ENCODE peak calls at places on chromosomes 1 and 21, in seven cellular contexts. One of them, this sample, is unnamed.

GRCh38 chr21:45419162-45419561 is 14.2 kb downstream of the COL18A1 start:
- DNase-seq in fibroblast of mammary gland: no peak
- DNase-seq in cardiac fibroblast: no peak
- DNase-seq in PC-9: no peak
- DNase-seq in foreskin fibroblast: no peak
- DNase-seq in AG04450: no peak
- DNase-seq in lower leg skin: no peak
- DNase-seq in this sample: no peak

GRCh38 chr1:56575865-56576264 is 3.5 kb downstream of the PLPP3 start:
- DNase-seq in cardiac fibroblast: no peak
- DNase-seq in lower leg skin: no peak
- DNase-seq in foreskin fibroblast: no peak
- DNase-seq in fibroblast of mammary gland: no peak
- DNase-seq in PC-9: no peak
- DNase-seq in AG04450: no peak
- DNase-seq in this sample: no peak

GRCh38 chr1:23558140-23558871 is 995 bp downstream of the ID3 start:
- DNase-seq in lower leg skin: no peak
- DNase-seq in PC-9: peak
- DNase-seq in foreskin fibroblast: no peak
- DNase-seq in AG04450: no peak
- DNase-seq in fibroblast of mammary gland: no peak
- DNase-seq in cardiac fibroblast: peak
- DNase-seq in this sample: peak

GRCh38 chr1:206037521-206037920 is 13.8 kb upstream of the CTSE start:
- DNase-seq in AG04450: no peak
- DNase-seq in lower leg skin: no peak
- DNase-seq in PC-9: no peak
- DNase-seq in fibroblast of mammary gland: no peak
- DNase-seq in cardiac fibroblast: no peak
- DNase-seq in foreskin fibroblast: no peak
- DNase-seq in this sample: no peak

GRCh38 chr1:214123061-214123784 is 135.4 kb downstream of the PROX1 start:
- DNase-seq in lower leg skin: peak
- DNase-seq in PC-9: peak
- DNase-seq in cardiac fibroblast: peak
- DNase-seq in fibroblast of mammary gland: peak
- DNase-seq in foreskin fibroblast: peak
- DNase-seq in AG04450: peak
- DNase-seq in this sample: peak

GRCh38 chr1:115838426-115838804 is 2.5 kb downstream of the NHLH2 start:
- DNase-seq in lower leg skin: no peak
- DNase-seq in cardiac fibroblast: no peak
- DNase-seq in foreskin fibroblast: no peak
- DNase-seq in fibroblast of mammary gland: no peak
- DNase-seq in PC-9: no peak
- DNase-seq in AG04450: no peak
- DNase-seq in this sample: no peak

GRCh38 chr1:115198938-115199337 is 109.6 kb upstream of the TSPAN2 start:
- DNase-seq in PC-9: no peak
- DNase-seq in lower leg skin: no peak
- DNase-seq in AG04450: no peak
- DNase-seq in fibroblast of mammary gland: peak
- DNase-seq in foreskin fibroblast: peak
- DNase-seq in cardiac fibroblast: peak
- DNase-seq in this sample: peak

GRCh38 chr1:10598088-10598712 is 123.5 kb downstream of the PEX14 start:
- DNase-seq in fibroblast of mammary gland: no peak
- DNase-seq in AG04450: no peak
- DNase-seq in cardiac fibroblast: no peak
- DNase-seq in PC-9: no peak
- DNase-seq in foreskin fibroblast: peak
- DNase-seq in lower leg skin: no peak
- DNase-seq in this sample: no peak

GRCh38 chr1:64623750-64624445 is 121.0 kb upstream of the RAVER2 start:
- DNase-seq in fibroblast of mammary gland: peak
- DNase-seq in foreskin fibroblast: no peak
- DNase-seq in AG04450: no peak
- DNase-seq in lower leg skin: no peak
- DNase-seq in PC-9: peak
- DNase-seq in cardiac fibroblast: peak
- DNase-seq in this sample: peak

GRCh38 chr1:180387413-180387812 is 115.0 kb downstream of the ACBD6 start:
- DNase-seq in cardiac fibroblast: no peak
- DNase-seq in lower leg skin: no peak
- DNase-seq in fibroblast of mammary gland: no peak
- DNase-seq in foreskin fibroblast: no peak
- DNase-seq in PC-9: no peak
- DNase-seq in AG04450: no peak
- DNase-seq in this sample: no peak

GRCh38 chr1:113058861-113059441 is 14.0 kb upstream of the LRIG2 start:
- DNase-seq in cardiac fibroblast: no peak
- DNase-seq in lower leg skin: no peak
- DNase-seq in foreskin fibroblast: no peak
- DNase-seq in fibroblast of mammary gland: no peak
- DNase-seq in AG04450: no peak
- DNase-seq in PC-9: no peak
- DNase-seq in this sample: no peak

GRCh38 chr1:21816602-21817302 is 4.7 kb downstream of the LDLRAD2 start:
- DNase-seq in cardiac fibroblast: peak
- DNase-seq in foreskin fibroblast: peak
- DNase-seq in PC-9: peak
- DNase-seq in fibroblast of mammary gland: peak
- DNase-seq in lower leg skin: no peak
- DNase-seq in AG04450: peak
- DNase-seq in this sample: peak

GRCh38 chr1:90402893-90403849 is 313.9 kb downstream of the BARHL2 start:
- DNase-seq in foreskin fibroblast: peak
- DNase-seq in cardiac fibroblast: peak
- DNase-seq in lower leg skin: peak
- DNase-seq in PC-9: peak
- DNase-seq in fibroblast of mammary gland: peak
- DNase-seq in AG04450: peak
- DNase-seq in this sample: peak

GRCh38 chr1:24416666-24417391 is 1.2 kb downstream of the NIPAL3 start:
- DNase-seq in PC-9: peak
- DNase-seq in fibroblast of mammary gland: peak
- DNase-seq in lower leg skin: no peak
- DNase-seq in cardiac fibroblast: peak
- DNase-seq in AG04450: peak
- DNase-seq in foreskin fibroblast: peak
- DNase-seq in this sample: peak

GRCh38 chr1:115677172-115677542 is 35.4 kb downstream of the VANGL1 start:
- DNase-seq in PC-9: no peak
- DNase-seq in fibroblast of mammary gland: no peak
- DNase-seq in foreskin fibroblast: no peak
- DNase-seq in cardiac fibroblast: peak
- DNase-seq in lower leg skin: no peak
- DNase-seq in AG04450: no peak
- DNase-seq in this sample: peak

GRCh38 chr1:8408151-8408839 is 90.4 kb downstream of the SLC45A1 start:
- DNase-seq in fibroblast of mammary gland: peak
- DNase-seq in foreskin fibroblast: peak
- DNase-seq in cardiac fibroblast: peak
- DNase-seq in PC-9: no peak
- DNase-seq in lower leg skin: peak
- DNase-seq in AG04450: peak
- DNase-seq in this sample: peak

GRCh38 chr1:154717467-154718004 is 109.5 kb upstream of the ADAR start:
- DNase-seq in lower leg skin: no peak
- DNase-seq in PC-9: no peak
- DNase-seq in fibroblast of mammary gland: no peak
- DNase-seq in AG04450: no peak
- DNase-seq in foreskin fibroblast: no peak
- DNase-seq in cardiac fibroblast: no peak
- DNase-seq in this sample: no peak

GRCh38 chr21:43849532-43850299 is 15.3 kb upstream of the AGPAT3 start:
- DNase-seq in foreskin fibroblast: no peak
- DNase-seq in AG04450: no peak
- DNase-seq in lower leg skin: no peak
- DNase-seq in fibroblast of mammary gland: no peak
- DNase-seq in PC-9: no peak
- DNase-seq in cardiac fibroblast: no peak
- DNase-seq in this sample: no peak

GRCh38 chr21:41500354-41500753 is 7.6 kb downstream of the TMPRSS2 start:
- DNase-seq in fibroblast of mammary gland: no peak
- DNase-seq in PC-9: no peak
- DNase-seq in cardiac fibroblast: no peak
- DNase-seq in foreskin fibroblast: no peak
- DNase-seq in lower leg skin: no peak
- DNase-seq in AG04450: no peak
- DNase-seq in this sample: no peak

GRCh38 chr1:160096491-160097116 is 1.8 kb downstream of the IGSF8 start:
- DNase-seq in foreskin fibroblast: peak
- DNase-seq in lower leg skin: peak
- DNase-seq in cardiac fibroblast: no peak
- DNase-seq in PC-9: peak
- DNase-seq in fibroblast of mammary gland: peak
- DNase-seq in AG04450: no peak
- DNase-seq in this sample: no peak

GRCh38 chr1:172658871-172659453 is at the start of gene FASLG:
- DNase-seq in AG04450: no peak
- DNase-seq in lower leg skin: no peak
- DNase-seq in PC-9: no peak
- DNase-seq in fibroblast of mammary gland: no peak
- DNase-seq in cardiac fibroblast: no peak
- DNase-seq in foreskin fibroblast: no peak
- DNase-seq in this sample: no peak

GRCh38 chr1:219875860-219876259 is 52.5 kb downstream of the SLC30A10 start:
- DNase-seq in AG04450: no peak
- DNase-seq in foreskin fibroblast: no peak
- DNase-seq in cardiac fibroblast: no peak
- DNase-seq in lower leg skin: no peak
- DNase-seq in PC-9: no peak
- DNase-seq in fibroblast of mammary gland: no peak
- DNase-seq in this sample: no peak

GRCh38 chr1:116825400-116825734 is 71.1 kb downstream of the CD2 start:
- DNase-seq in fibroblast of mammary gland: no peak
- DNase-seq in foreskin fibroblast: no peak
- DNase-seq in AG04450: no peak
- DNase-seq in cardiac fibroblast: peak
- DNase-seq in lower leg skin: no peak
- DNase-seq in PC-9: no peak
- DNase-seq in this sample: no peak

GRCh38 chr1:226001852-226002666 is 2.9 kb upstream of the SDE2 start:
- DNase-seq in PC-9: peak
- DNase-seq in foreskin fibroblast: peak
- DNase-seq in cardiac fibroblast: peak
- DNase-seq in fibroblast of mammary gland: peak
- DNase-seq in AG04450: no peak
- DNase-seq in lower leg skin: peak
- DNase-seq in this sample: peak

GRCh38 chr21:29343517-29343916 is 44.8 kb downstream of the BACH1 start:
- DNase-seq in PC-9: no peak
- DNase-seq in lower leg skin: no peak
- DNase-seq in foreskin fibroblast: peak
- DNase-seq in fibroblast of mammary gland: peak
- DNase-seq in cardiac fibroblast: peak
- DNase-seq in AG04450: peak
- DNase-seq in this sample: peak

GRCh38 chr21:36661511-36662309 is 37.2 kb upstream of the SIM2 start:
- DNase-seq in lower leg skin: no peak
- DNase-seq in AG04450: no peak
- DNase-seq in foreskin fibroblast: peak
- DNase-seq in fibroblast of mammary gland: peak
- DNase-seq in PC-9: no peak
- DNase-seq in cardiac fibroblast: peak
- DNase-seq in this sample: peak
- TF ChIP-seq CTCF in lower leg skin: no peak
- TF ChIP-seq CTCF in AG04450: peak
- TF ChIP-seq CTCF in foreskin fibroblast: peak
- TF ChIP-seq CTCF in fibroblast of mammary gland: peak
- TF ChIP-seq CTCF in PC-9: peak
- TF ChIP-seq CTCF in cardiac fibroblast: peak
- TF ChIP-seq CTCF in this sample: peak

GRCh38 chr1:19799233-19799876 is 361 bp downstream of the TMCO4 start:
- DNase-seq in lower leg skin: peak
- DNase-seq in AG04450: no peak
- DNase-seq in PC-9: peak
- DNase-seq in cardiac fibroblast: peak
- DNase-seq in foreskin fibroblast: peak
- DNase-seq in fibroblast of mammary gland: peak
- DNase-seq in this sample: peak
- H3K4me3 ChIP-seq in lower leg skin: peak
- H3K4me3 ChIP-seq in AG04450: peak
- H3K4me3 ChIP-seq in PC-9: peak
- H3K4me3 ChIP-seq in cardiac fibroblast: peak
- H3K4me3 ChIP-seq in foreskin fibroblast: peak
- H3K4me3 ChIP-seq in fibroblast of mammary gland: peak
- H3K4me3 ChIP-seq in this sample: peak

GRCh38 chr1:156684227-156684782 is 7.1 kb upstream of the NES start:
- DNase-seq in lower leg skin: no peak
- DNase-seq in AG04450: no peak
- DNase-seq in PC-9: no peak
- DNase-seq in fibroblast of mammary gland: peak
- DNase-seq in cardiac fibroblast: no peak
- DNase-seq in foreskin fibroblast: peak
- DNase-seq in this sample: peak
- TF ChIP-seq CTCF in lower leg skin: no peak
- TF ChIP-seq CTCF in AG04450: peak
- TF ChIP-seq CTCF in PC-9: peak
- TF ChIP-seq CTCF in fibroblast of mammary gland: peak
- TF ChIP-seq CTCF in cardiac fibroblast: no peak
- TF ChIP-seq CTCF in foreskin fibroblast: no peak
- TF ChIP-seq CTCF in this sample: no peak

GRCh38 chr1:6484826-6485139 is 6.7 kb downstream of the PLEKHG5 start:
- DNase-seq in foreskin fibroblast: no peak
- DNase-seq in lower leg skin: no peak
- DNase-seq in AG04450: no peak
- DNase-seq in fibroblast of mammary gland: no peak
- DNase-seq in cardiac fibroblast: no peak
- DNase-seq in PC-9: no peak
- DNase-seq in this sample: no peak
- H3K4me3 ChIP-seq in foreskin fibroblast: peak
- H3K4me3 ChIP-seq in lower leg skin: no peak
- H3K4me3 ChIP-seq in AG04450: peak
- H3K4me3 ChIP-seq in fibroblast of mammary gland: no peak
- H3K4me3 ChIP-seq in cardiac fibroblast: peak
- H3K4me3 ChIP-seq in PC-9: no peak
- H3K4me3 ChIP-seq in this sample: peak